ENCODE peak calls at places on chromosomes 2 and 18, in eight cellular contexts. G is kidney glomerular epithelial cell; N is substantia nigra; U is activated CD4-positive, alpha-beta T cell treated with anti-CD3 and anti-CD28 coated beads, Interleukin-2, amount 50 U/mL, for 1 hour; X is skeletal muscle cell; C is putamen; V is mucosa of gallbladder; K is NCI-H1417. F is an unnamed sample.

GRCh38 chr18:62744076-62744705 is 28.9 kb downstream of the PHLPP1 start:
- DNase-seq in U (no peak), X (no peak), V (no peak), G (no peak), K (no peak), N (no peak), C (no peak), F (no peak)

GRCh38 chr2:225008179-225008829 is 34.0 kb downstream of the DOCK10 start:
- DNase-seq in X (no peak), C (no peak), U (no peak), G (no peak), K (no peak), V (no peak), N (no peak), F (no peak)

GRCh38 chr2:136308621-136309020 is 190.7 kb upstream of the CXCR4 start:
- DNase-seq in X (no peak), K (no peak), N (no peak), G (no peak), V (no peak), C (no peak), U (no peak), F (no peak)

GRCh38 chr18:58044370-58045264 is 591 bp downstream of the NEDD4L start:
- DNase-seq in V (peak; percentile 19), G (no peak), C (no peak), N (peak; percentile 47), K (peak; percentile 96), U (peak; percentile 37), X (no peak), F (peak; percentile 32)

GRCh38 chr2:238092486-238093035 is 7.6 kb upstream of the ESPNL start:
- DNase-seq in C (no peak), U (no peak), X (no peak), V (no peak), N (no peak), K (no peak), G (no peak), F (no peak)

GRCh38 chr2:72993147-72993546 is 75.8 kb downstream of the EMX1 start:
- DNase-seq in U (peak; percentile 32), N (no peak), V (no peak), K (peak; percentile 55), G (peak; percentile 8), X (no peak), C (no peak), F (peak; percentile 70)

GRCh38 chr18:63140997-63141776 is 178.4 kb downstream of the BCL2 start:
- DNase-seq in U (no peak), X (no peak), K (no peak), G (no peak), C (no peak), V (no peak), N (no peak), F (no peak)

GRCh38 chr2:58156780-58157179 is 84.3 kb downstream of the FANCL start:
- DNase-seq in C (no peak), G (no peak), N (no peak), V (no peak), X (no peak), U (no peak), K (no peak), F (no peak)

GRCh38 chr2:237752761-237753165 is 45.8 kb upstream of the RBM44 start:
- DNase-seq in G (no peak), N (no peak), C (no peak), X (no peak), K (no peak), V (no peak), U (no peak), F (no peak)

GRCh38 chr2:43462866-43463641 is 132.8 kb downstream of the THADA start:
- DNase-seq in N (no peak), K (peak; percentile 70), G (peak; percentile 72), C (no peak), U (no peak), V (no peak), X (no peak), F (peak; percentile 86)

GRCh38 chr18:37452015-37452414 is 113.6 kb downstream of the CELF4 start:
- DNase-seq in X (no peak), C (no peak), K (peak; percentile 76), N (no peak), G (no peak), U (no peak), V (no peak), F (no peak)

GRCh38 chr2:205461678-205462665 is 220.3 kb upstream of the NRP2 start:
- DNase-seq in G (no peak), N (no peak), K (no peak), C (no peak), X (no peak), U (no peak), V (no peak), F (no peak)

GRCh38 chr2:174009488-174010223 is 44.5 kb upstream of the SP3 start:
- DNase-seq in X (no peak), N (no peak), U (no peak), C (no peak), G (peak; percentile 75), V (no peak), K (no peak), F (no peak)

GRCh38 chr2:105411720-105412407 is 13.0 kb upstream of the FHL2 start:
- DNase-seq in C (no peak), K (no peak), V (no peak), N (no peak), X (no peak), U (no peak), G (no peak), F (no peak)

F was measured in Caco-2.